ENCODE peak calls at places on chromosomes 3 and 15, in eight cellular contexts. F is right cardiac atrium, P is H9, G is Calu3, U is left cardiac atrium, Z is neural progenitor cell, Q is activated T-cell treated with anti-CD3 and anti-CD28 coated beads for 1 hour, C is NCI-H460. M is an unnamed sample.

GRCh38 chr3:78140866-78141658 is 1101.2 kb downstream of the ROBO2 start:
- DNase-seq in C (no peak), G (no peak), U (no peak), Q (no peak), F (no peak), P (no peak), Z (no peak), M (no peak)

GRCh38 chr15:56719774-56720555 is 13.3 kb downstream of the ZNF280D start:
- DNase-seq in C (no peak), Z (no peak), Q (no peak), P (no peak), U (no peak), F (no peak), G (no peak), M (peak; percentile 47)

GRCh38 chr3:16801698-16802097 is 83.1 kb upstream of the PLCL2 start:
- DNase-seq in Q (no peak), C (no peak), Z (no peak), P (no peak), G (no peak), F (no peak), U (no peak), M (peak; percentile 62)

GRCh38 chr3:122767690-122768372 is 25.8 kb downstream of the HSPBAP1 start:
- DNase-seq in G (no peak), Q (no peak), P (no peak), Z (no peak), F (no peak), C (no peak), U (no peak), M (no peak)

GRCh38 chr3:53571264-53571663 is 76.9 kb downstream of the CACNA1D start:
- DNase-seq in C (no peak), Q (no peak), G (peak; percentile 22), U (peak; percentile 31), F (no peak), Z (no peak), P (no peak), M (no peak)

GRCh38 chr3:63973406-63973805 is 49.9 kb downstream of the PSMD6 start:
- DNase-seq in F (no peak), U (no peak), P (no peak), G (no peak), Z (no peak), C (no peak), Q (no peak), M (no peak)

GRCh38 chr15:25803541-25803940 is 59.6 kb downstream of the ATP10A start:
- DNase-seq in Q (no peak), G (no peak), P (peak; percentile 12), U (no peak), C (no peak), Z (no peak), F (no peak), M (no peak)

GRCh38 chr3:33083958-33084357 is 13.0 kb downstream of the GLB1 start:
- DNase-seq in G (no peak), F (no peak), C (no peak), Z (peak; percentile 31), P (no peak), Q (no peak), U (no peak), M (no peak)

GRCh38 chr3:192629429-192629828 is 97.9 kb downstream of the FGF12 start:
- DNase-seq in G (no peak), Z (no peak), C (no peak), Q (no peak), F (no peak), P (no peak), U (no peak), M (no peak)